ENCODE peak calls at places on chromosomes 3 and 15, in four cellular contexts. T, C, P and Y are unnamed samples.

GRCh38 chr3:8888296-8888915 is 74.9 kb downstream of the RAD18 start:
- DNase-seq in P (no peak), T (peak; percentile 96), C (no peak), Y (no peak)

GRCh38 chr3:47540281-47540680 is 26.8 kb upstream of the ELP6 start:
- DNase-seq in P (no peak), C (no peak), T (peak; percentile 12), Y (no peak)

GRCh38 chr15:78302579-78302978 is 3.2 kb upstream of the SKIC8 start:
- DNase-seq in C (no peak), P (no peak), T (peak; percentile 89), Y (no peak)

GRCh38 chr3:58117561-58118305 is 93.0 kb downstream of the DNASE1L3 start:
- DNase-seq in T (peak; percentile 53), C (peak; percentile 88), P (no peak), Y (peak; percentile 71)

GRCh38 chr3:158679547-158680000 is 7.1 kb upstream of the LXN start:
- DNase-seq in T (peak; percentile 59), C (no peak), P (no peak), Y (no peak)

GRCh38 chr3:125231895-125232294 is 19.3 kb upstream of the SLC12A8 start:
- DNase-seq in P (no peak), T (peak; percentile 93), C (no peak), Y (no peak)

GRCh38 chr15:96343529-96344072 is 13.1 kb downstream of the NR2F2 start:
- DNase-seq in C (no peak), P (no peak), T (peak; percentile 29), Y (no peak)

GRCh38 chr3:9416139-9416780 is 18.8 kb downstream of the SETD5 start:
- DNase-seq in T (peak; percentile 28), P (no peak), C (no peak), Y (no peak)

GRCh38 chr3:12986986-12987385 is 86.2 kb downstream of the IQSEC1 start:
- DNase-seq in P (no peak), C (peak; percentile 49), T (no peak), Y (peak; percentile 65)

GRCh38 chr3:188301147-188301546 is 147.2 kb downstream of the LPP start:
- DNase-seq in T (no peak), C (no peak), P (no peak), Y (no peak)

GRCh38 chr15:82535566-82536408 is 4.5 kb downstream of the RPS17 start:
- DNase-seq in P (no peak), C (no peak), T (no peak), Y (no peak)

GRCh38 chr3:136954980-136955780 is 2.6 kb upstream of the IL20RB start:
- DNase-seq in T (peak; percentile 46), P (no peak), C (no peak), Y (no peak)

GRCh38 chr3:195171093-195171873 is 99.7 kb downstream of the XXYLT1 start:
- DNase-seq in C (no peak), T (no peak), P (no peak), Y (no peak)

GRCh38 chr3:14113964-14114667 is 10.6 kb downstream of the CHCHD4 start:
- DNase-seq in T (no peak), C (peak; percentile 25), P (no peak), Y (no peak)

GRCh38 chr3:184085389-184085852 is 11.4 kb upstream of the HTR3E start:
- DNase-seq in T (peak; percentile 23), P (no peak), C (no peak), Y (no peak)

GRCh38 chr15:83733206-83733605 is 79.3 kb downstream of the ADAMTSL3 start:
- DNase-seq in T (peak; percentile 93), C (no peak), P (peak; percentile 22), Y (no peak)

GRCh38 chr15:57890351-57890750 is 175.2 kb downstream of the ALDH1A2 start:
- DNase-seq in C (no peak), T (peak; percentile 77), P (no peak), Y (no peak)

GRCh38 chr3:127448671-127449070 is 141.9 kb downstream of the TPRA1 start:
- DNase-seq in P (no peak), T (no peak), C (no peak), Y (peak; percentile 36)

GRCh38 chr15:44009056-44009455 is 182.3 kb downstream of the WDR76 start:
- DNase-seq in P (peak; percentile 51), C (no peak), T (peak; percentile 77), Y (no peak)

GRCh38 chr3:142649996-142650693 is 54.0 kb downstream of the PLS1 start:
- DNase-seq in C (no peak), P (no peak), T (peak; percentile 29), Y (no peak)

GRCh38 chr15:76799760-76800159 is 105.4 kb downstream of the SCAPER start:
- DNase-seq in P (peak; percentile 16), T (peak; percentile 68), C (no peak), Y (no peak)

GRCh38 chr3:194278186-194278845 is 72.8 kb downstream of the CPN2 start:
- DNase-seq in P (no peak), C (no peak), T (no peak), Y (no peak)

GRCh38 chr3:101039285-101039684 is 46.1 kb upstream of the ABI3BP start:
- DNase-seq in P (no peak), T (no peak), C (no peak), Y (no peak)

GRCh38 chr3:94070341-94070911 is 7.6 kb downstream of the NSUN3 start:
- DNase-seq in T (no peak), C (no peak), P (no peak), Y (no peak)

GRCh38 chr15:70768247-70768883 is 5.0 kb upstream of the UACA start:
- DNase-seq in T (peak; percentile 50), C (no peak), P (no peak), Y (no peak)

GRCh38 chr3:108090066-108090700 is 648 bp downstream of the CD47 start:
- DNase-seq in P (no peak), C (no peak), T (peak; percentile 59), Y (peak; percentile 33)

GRCh38 chr15:84960391-84961113 is 21.1 kb upstream of the PDE8A start:
- DNase-seq in P (no peak), T (no peak), C (no peak), Y (no peak)

GRCh38 chr3:53815651-53816050 is 30.6 kb downstream of the CHDH start:
- DNase-seq in P (no peak), C (no peak), T (no peak), Y (no peak)

GRCh38 chr15:62277816-62278394 is 112.8 kb upstream of the C2CD4B start:
- DNase-seq in T (no peak), P (no peak), C (no peak), Y (no peak)

GRCh38 chr3:196941846-196942225 is 492 bp downstream of the NCBP2 start:
- DNase-seq in C (peak; percentile 54), T (peak; percentile 52), P (peak; percentile 28), Y (no peak)

GRCh38 chr3:9781978-9782575 is 10.2 kb downstream of the TADA3 start:
- DNase-seq in T (no peak), C (no peak), P (no peak), Y (no peak)

GRCh38 chr3:5875056-5875455 is 687.5 kb downstream of the EDEM1 start:
- DNase-seq in C (no peak), T (no peak), P (no peak), Y (no peak)

DNA sequence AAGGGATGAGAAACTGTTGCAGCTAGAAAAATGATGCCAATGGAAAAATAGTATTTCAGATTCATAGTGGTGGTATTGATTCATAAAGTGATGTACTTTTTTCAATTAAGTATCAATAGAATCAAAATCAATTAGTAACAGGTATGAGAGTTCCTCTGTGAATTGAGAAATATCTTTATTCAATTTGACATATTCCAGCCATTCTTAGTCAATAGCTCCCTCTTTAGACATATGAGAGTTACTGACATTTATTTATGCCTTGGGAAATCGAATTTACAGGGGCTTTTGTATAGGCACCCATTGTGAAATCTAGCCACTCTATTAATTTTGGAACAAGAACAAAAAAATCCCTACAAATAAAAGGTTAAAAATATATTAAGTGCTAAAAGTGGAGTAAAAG is 386.9 kb upstream of the CNTN3 start:
- DNase-seq in T (no peak), P (no peak), C (no peak), Y (no peak)
- TF ChIP-seq CTCF in T (no peak), P (no peak), C (no peak), Y (no peak)

GRCh38 chr3:15324335-15324734 is 8.1 kb downstream of the SH3BP5 start:
- DNase-seq in C (peak; percentile 90), T (peak; percentile 48), P (no peak), Y (peak; percentile 82)
- H3K4me1 ChIP-seq in C (peaks cover 98% of the 10 kb centered on the region), T (peaks cover 2% of the 10 kb centered on the region), P (peaks cover 27% of the 10 kb centered on the region), Y (no peaks in the 10 kb centered on the region)

GRCh38 chr3:118165413-118165812 is 869.2 kb downstream of the IGSF11 start:
- DNase-seq in C (no peak), T (no peak), P (no peak), Y (no peak)

GRCh38 chr3:118171236-118171852 is 863.3 kb downstream of the IGSF11 start:
- DNase-seq in P (no peak), C (no peak), T (no peak), Y (no peak)

DNA sequence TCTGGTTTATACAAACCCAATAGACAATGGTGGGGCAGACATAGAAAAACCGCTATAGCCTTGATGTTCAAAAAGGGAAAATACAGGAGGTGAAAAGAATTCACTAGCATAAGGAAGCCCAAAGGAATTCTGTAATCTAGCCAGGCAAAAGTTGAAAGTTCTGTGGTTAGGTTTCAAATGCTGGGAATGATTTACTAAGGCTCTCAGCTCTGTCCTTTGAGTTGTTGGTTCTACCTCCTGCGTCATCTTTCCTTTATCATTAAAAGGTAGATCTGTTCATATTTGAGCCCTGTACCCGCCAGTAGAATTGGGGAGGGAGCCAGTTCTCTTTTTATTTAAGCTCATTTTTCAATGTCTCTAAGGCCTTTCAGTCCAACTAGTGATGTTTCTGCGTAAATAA is 866.5 kb downstream of the IGSF11 start:
- DNase-seq in C (no peak), P (no peak), T (no peak), Y (no peak)
- H3K9me3 ChIP-seq in C (no peaks in the 10 kb centered on the region), P (no peaks in the 10 kb centered on the region), T (no peaks in the 10 kb centered on the region), Y (no peaks in the 10 kb centered on the region)

GRCh38 chr15:52162876-52163275 is 28.3 kb downstream of the GNB5 start:
- DNase-seq in C (no peak), P (no peak), T (no peak), Y (no peak)

GRCh38 chr15:52164631-52165265 is 26.4 kb downstream of the GNB5 start:
- DNase-seq in C (no peak), T (no peak), P (no peak), Y (no peak)

GRCh38 chr15:52161406-52161966 is 29.7 kb downstream of the GNB5 start:
- DNase-seq in P (no peak), C (no peak), T (no peak), Y (no peak)

GRCh38 chr15:52162260-52162659 is 28.9 kb downstream of the GNB5 start:
- DNase-seq in T (peak; percentile 56), P (no peak), C (no peak), Y (no peak)

DNA sequence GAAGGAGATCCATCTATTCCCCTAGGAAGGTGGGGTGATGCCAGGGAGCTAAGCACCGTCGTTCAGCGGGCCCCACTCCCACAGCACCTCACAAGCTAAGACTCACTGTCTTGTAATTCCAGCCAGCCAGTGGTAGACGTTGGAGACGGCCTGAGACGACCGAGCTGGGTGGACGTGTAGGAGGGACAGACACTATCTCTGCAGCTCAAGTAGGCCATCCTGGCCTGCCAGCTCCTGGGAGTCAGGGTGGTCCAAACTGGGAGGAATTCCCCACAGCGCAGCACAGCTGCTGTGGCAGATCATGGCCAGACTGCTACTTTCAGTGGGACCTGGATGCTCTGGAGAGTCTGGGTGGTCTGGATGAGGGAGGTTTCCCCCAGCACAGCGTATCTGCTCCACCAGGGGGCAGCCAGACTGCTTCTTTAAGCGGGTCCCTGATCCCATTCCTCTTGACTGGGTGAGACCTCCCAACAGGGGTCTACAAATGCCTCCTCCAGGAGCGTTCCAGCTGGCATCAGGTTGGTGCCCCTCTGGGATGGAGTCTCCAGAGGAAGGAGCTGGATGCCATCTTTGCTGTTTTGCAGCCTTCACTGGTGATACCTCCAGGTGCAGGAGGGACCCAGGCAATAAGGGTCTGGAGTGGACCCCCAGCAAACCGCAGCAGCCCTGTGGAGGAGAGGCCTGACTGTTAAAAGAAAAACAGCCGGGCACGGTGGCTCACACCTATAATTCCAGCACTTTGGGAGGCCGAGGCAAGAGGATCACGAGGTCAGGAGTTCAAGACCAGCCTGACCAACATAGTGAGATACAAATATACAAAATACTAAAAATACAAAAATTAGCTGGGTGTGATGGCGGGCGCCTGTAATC is 27.6 kb downstream of the GNB5 start:
- DNase-seq in T (no peak), C (no peak), P (no peak), Y (no peak)
- TF ChIP-seq CTCF in T (no peak), C (no peak), P (peak; percentile 18), Y (no peak)